ENCODE peak calls at places on chromosomes 1 and 21, in seven cellular contexts. One of them, this sample, is unnamed.

GRCh38 chr21:33924079-33924765 is 8.6 kb upstream of the ATP5PO start:
- DNase-seq in A549: peak; percentile 76
- DNase-seq in Peyer's patch: peak; percentile 96
- DNase-seq in sigmoid colon: peak; percentile 93
- DNase-seq in endodermal cell: peak; percentile 96
- DNase-seq in fibroblast of lung: peak; percentile 81
- DNase-seq in upper lobe of right lung: peak; percentile 92
- DNase-seq in this sample: peak; percentile 78

GRCh38 chr1:56157477-56157876 is 421.9 kb downstream of the PLPP3 start:
- DNase-seq in upper lobe of right lung: no peak
- DNase-seq in Peyer's patch: no peak
- DNase-seq in sigmoid colon: no peak
- DNase-seq in endodermal cell: no peak
- DNase-seq in A549: no peak
- DNase-seq in fibroblast of lung: no peak
- DNase-seq in this sample: no peak

GRCh38 chr1:45155957-45156356 is 50.4 kb downstream of the ZSWIM5 start:
- DNase-seq in endodermal cell: no peak
- DNase-seq in sigmoid colon: no peak
- DNase-seq in upper lobe of right lung: no peak
- DNase-seq in A549: no peak
- DNase-seq in Peyer's patch: no peak
- DNase-seq in fibroblast of lung: no peak
- DNase-seq in this sample: no peak

GRCh38 chr1:232260045-232260444 is 369.9 kb downstream of the SIPA1L2 start:
- DNase-seq in upper lobe of right lung: no peak
- DNase-seq in Peyer's patch: no peak
- DNase-seq in sigmoid colon: no peak
- DNase-seq in A549: no peak
- DNase-seq in endodermal cell: no peak
- DNase-seq in fibroblast of lung: no peak
- DNase-seq in this sample: no peak

GRCh38 chr1:67110352-67110751 is 24.4 kb downstream of the C1orf141 start:
- DNase-seq in sigmoid colon: no peak
- DNase-seq in endodermal cell: no peak
- DNase-seq in upper lobe of right lung: no peak
- DNase-seq in A549: no peak
- DNase-seq in Peyer's patch: no peak
- DNase-seq in fibroblast of lung: no peak
- DNase-seq in this sample: no peak

GRCh38 chr1:216005916-216006315 is 417.3 kb downstream of the USH2A start:
- DNase-seq in Peyer's patch: no peak
- DNase-seq in sigmoid colon: no peak
- DNase-seq in A549: no peak
- DNase-seq in fibroblast of lung: peak; percentile 40
- DNase-seq in endodermal cell: no peak
- DNase-seq in upper lobe of right lung: no peak
- DNase-seq in this sample: no peak

GRCh38 chr1:119799599-119800177 is 11.6 kb downstream of the REG4 start:
- DNase-seq in A549: no peak
- DNase-seq in endodermal cell: no peak
- DNase-seq in sigmoid colon: no peak
- DNase-seq in fibroblast of lung: no peak
- DNase-seq in upper lobe of right lung: no peak
- DNase-seq in Peyer's patch: no peak
- DNase-seq in this sample: no peak

GRCh38 chr1:197813741-197814140 is 38.5 kb upstream of the DENND1B start:
- DNase-seq in Peyer's patch: no peak
- DNase-seq in A549: no peak
- DNase-seq in upper lobe of right lung: no peak
- DNase-seq in sigmoid colon: no peak
- DNase-seq in endodermal cell: peak; percentile 53
- DNase-seq in fibroblast of lung: no peak
- DNase-seq in this sample: no peak

GRCh38 chr1:96362623-96363022 is 359.0 kb upstream of the PTBP2 start:
- DNase-seq in sigmoid colon: no peak
- DNase-seq in upper lobe of right lung: no peak
- DNase-seq in Peyer's patch: no peak
- DNase-seq in fibroblast of lung: peak; percentile 98
- DNase-seq in A549: peak; percentile 74
- DNase-seq in endodermal cell: no peak
- DNase-seq in this sample: peak; percentile 84

GRCh38 chr1:40049745-40050144 is 9.2 kb downstream of the CAP1 start:
- DNase-seq in endodermal cell: no peak
- DNase-seq in Peyer's patch: no peak
- DNase-seq in sigmoid colon: no peak
- DNase-seq in A549: no peak
- DNase-seq in upper lobe of right lung: no peak
- DNase-seq in fibroblast of lung: no peak
- DNase-seq in this sample: no peak

GRCh38 chr1:235739124-235739523 is 89.5 kb upstream of the GNG4 start:
- DNase-seq in A549: peak; percentile 17
- DNase-seq in endodermal cell: no peak
- DNase-seq in sigmoid colon: no peak
- DNase-seq in Peyer's patch: no peak
- DNase-seq in fibroblast of lung: peak; percentile 69
- DNase-seq in upper lobe of right lung: no peak
- DNase-seq in this sample: peak; percentile 74

GRCh38 chr1:213678753-213679152 is 309.0 kb upstream of the PROX1 start:
- DNase-seq in A549: no peak
- DNase-seq in fibroblast of lung: no peak
- DNase-seq in Peyer's patch: no peak
- DNase-seq in endodermal cell: no peak
- DNase-seq in sigmoid colon: no peak
- DNase-seq in upper lobe of right lung: no peak
- DNase-seq in this sample: no peak

GRCh38 chr1:173475564-173476196 is 1.5 kb upstream of the PRDX6 start:
- DNase-seq in fibroblast of lung: peak; percentile 80
- DNase-seq in upper lobe of right lung: no peak
- DNase-seq in A549: no peak
- DNase-seq in sigmoid colon: no peak
- DNase-seq in Peyer's patch: no peak
- DNase-seq in endodermal cell: no peak
- DNase-seq in this sample: peak; percentile 27

GRCh38 chr1:41476807-41477361 is 7.6 kb downstream of the EDN2 start:
- DNase-seq in sigmoid colon: peak; percentile 62
- DNase-seq in upper lobe of right lung: no peak
- DNase-seq in fibroblast of lung: no peak
- DNase-seq in A549: no peak
- DNase-seq in Peyer's patch: peak; percentile 93
- DNase-seq in endodermal cell: no peak
- DNase-seq in this sample: no peak

GRCh38 chr1:92923664-92924063 is 37.6 kb downstream of the DIPK1A start:
- DNase-seq in sigmoid colon: no peak
- DNase-seq in upper lobe of right lung: no peak
- DNase-seq in A549: no peak
- DNase-seq in endodermal cell: no peak
- DNase-seq in Peyer's patch: no peak
- DNase-seq in fibroblast of lung: peak; percentile 69
- DNase-seq in this sample: no peak

GRCh38 chr1:30847358-30847972 is 61.1 kb downstream of the SDC3 start:
- DNase-seq in Peyer's patch: peak; percentile 79
- DNase-seq in endodermal cell: peak; percentile 85
- DNase-seq in upper lobe of right lung: peak; percentile 84
- DNase-seq in sigmoid colon: peak; percentile 92
- DNase-seq in fibroblast of lung: peak; percentile 65
- DNase-seq in A549: no peak
- DNase-seq in this sample: peak; percentile 81

GRCh38 chr1:15742339-15742801 is at the start of gene TMEM82:
- DNase-seq in upper lobe of right lung: no peak
- DNase-seq in Peyer's patch: peak; percentile 86
- DNase-seq in fibroblast of lung: no peak
- DNase-seq in endodermal cell: peak; percentile 78
- DNase-seq in A549: no peak
- DNase-seq in sigmoid colon: no peak
- DNase-seq in this sample: no peak

GRCh38 chr1:97743129-97743528 is 177.7 kb downstream of the DPYD start:
- DNase-seq in fibroblast of lung: no peak
- DNase-seq in upper lobe of right lung: no peak
- DNase-seq in endodermal cell: no peak
- DNase-seq in sigmoid colon: no peak
- DNase-seq in A549: no peak
- DNase-seq in Peyer's patch: no peak
- DNase-seq in this sample: no peak

GRCh38 chr1:52343982-52344381 is 22.0 kb downstream of the CC2D1B start:
- DNase-seq in endodermal cell: no peak
- DNase-seq in upper lobe of right lung: no peak
- DNase-seq in A549: no peak
- DNase-seq in sigmoid colon: no peak
- DNase-seq in fibroblast of lung: no peak
- DNase-seq in Peyer's patch: no peak
- DNase-seq in this sample: no peak

GRCh38 chr1:23568608-23569383 is 9.5 kb upstream of the ID3 start:
- DNase-seq in Peyer's patch: no peak
- DNase-seq in endodermal cell: no peak
- DNase-seq in upper lobe of right lung: no peak
- DNase-seq in A549: no peak
- DNase-seq in sigmoid colon: peak; percentile 66
- DNase-seq in fibroblast of lung: no peak
- DNase-seq in this sample: peak; percentile 34

GRCh38 chr1:12447849-12448312 is 170.1 kb downstream of the DHRS3 start:
- DNase-seq in Peyer's patch: no peak
- DNase-seq in A549: no peak
- DNase-seq in upper lobe of right lung: no peak
- DNase-seq in fibroblast of lung: peak; percentile 55
- DNase-seq in sigmoid colon: no peak
- DNase-seq in endodermal cell: no peak
- DNase-seq in this sample: peak; percentile 34

GRCh38 chr21:41616063-41616591 is 108.2 kb upstream of the TMPRSS2 start:
- DNase-seq in Peyer's patch: no peak
- DNase-seq in fibroblast of lung: peak; percentile 87
- DNase-seq in A549: no peak
- DNase-seq in sigmoid colon: peak; percentile 74
- DNase-seq in upper lobe of right lung: no peak
- DNase-seq in endodermal cell: no peak
- DNase-seq in this sample: no peak

GRCh38 chr1:26533951-26534514 is 4.5 kb downstream of the RPS6KA1 start:
- DNase-seq in sigmoid colon: no peak
- DNase-seq in Peyer's patch: peak; percentile 45
- DNase-seq in fibroblast of lung: no peak
- DNase-seq in A549: no peak
- DNase-seq in upper lobe of right lung: no peak
- DNase-seq in endodermal cell: no peak
- DNase-seq in this sample: no peak

GRCh38 chr1:26530898-26531598 is 1.5 kb downstream of the RPS6KA1 start:
- DNase-seq in A549: peak; percentile 72
- DNase-seq in endodermal cell: peak; percentile 96
- DNase-seq in fibroblast of lung: peak; percentile 19
- DNase-seq in Peyer's patch: peak; percentile 93
- DNase-seq in upper lobe of right lung: peak; percentile 92
- DNase-seq in sigmoid colon: no peak
- DNase-seq in this sample: no peak

GRCh38 chr1:26530540-26530897 is 958 bp downstream of the RPS6KA1 start:
- DNase-seq in Peyer's patch: peak; percentile 65
- DNase-seq in upper lobe of right lung: no peak
- DNase-seq in fibroblast of lung: no peak
- DNase-seq in endodermal cell: no peak
- DNase-seq in sigmoid colon: no peak
- DNase-seq in A549: no peak
- DNase-seq in this sample: no peak

GRCh38 chr1:26529655-26530539 is at the start of gene RPS6KA1:
- DNase-seq in sigmoid colon: no peak
- DNase-seq in upper lobe of right lung: peak; percentile 89
- DNase-seq in A549: peak; percentile 37
- DNase-seq in fibroblast of lung: peak; percentile 15
- DNase-seq in endodermal cell: peak; percentile 91
- DNase-seq in Peyer's patch: peak; percentile 81
- DNase-seq in this sample: peak; percentile 44

DNA sequence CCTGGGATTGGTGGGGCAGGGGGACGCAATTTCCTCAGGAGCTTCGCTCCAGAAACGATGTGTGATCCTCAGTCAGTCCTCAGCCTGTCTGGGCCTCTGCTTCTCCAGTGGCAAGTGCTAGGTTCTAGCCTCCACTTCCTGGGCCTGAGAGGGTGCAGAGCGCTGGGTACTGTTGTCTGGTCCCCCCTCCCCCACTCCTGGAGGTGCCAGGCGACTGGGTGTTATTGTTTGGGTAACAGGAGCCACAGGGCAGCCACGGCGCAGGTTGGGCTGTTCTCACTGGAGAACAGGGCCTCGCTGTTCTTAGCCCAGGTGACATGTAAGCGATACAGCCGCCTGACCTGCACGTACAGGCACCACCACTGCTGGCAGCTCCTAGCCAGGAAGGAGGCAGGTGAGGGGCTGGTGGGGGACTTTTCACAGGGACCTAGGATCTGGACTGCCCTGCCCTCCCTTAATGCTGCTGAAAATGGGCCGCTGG is 2.1 kb downstream of the RPS6KA1 start:
- DNase-seq in Peyer's patch: no peak
- DNase-seq in sigmoid colon: no peak
- DNase-seq in fibroblast of lung: no peak
- DNase-seq in A549: no peak
- DNase-seq in upper lobe of right lung: peak; percentile 87
- DNase-seq in endodermal cell: no peak
- DNase-seq in this sample: no peak
- H3K4me3 ChIP-seq in Peyer's patch: peak overlapping the region; percentile 48
- H3K4me3 ChIP-seq in sigmoid colon: no peak overlapping the region
- H3K4me3 ChIP-seq in fibroblast of lung: no peak overlapping the region
- H3K4me3 ChIP-seq in A549: peak overlapping the region; percentile 58
- H3K4me3 ChIP-seq in upper lobe of right lung: peak overlapping the region; percentile 70
- H3K4me3 ChIP-seq in endodermal cell: peak overlapping the region; percentile 93
- H3K4me3 ChIP-seq in this sample: no peak overlapping the region

GRCh38 chr1:19619697-19620384 is 24.3 kb upstream of the NBL1 start:
- DNase-seq in fibroblast of lung: no peak
- DNase-seq in A549: no peak
- DNase-seq in Peyer's patch: no peak
- DNase-seq in upper lobe of right lung: no peak
- DNase-seq in endodermal cell: no peak
- DNase-seq in sigmoid colon: no peak
- DNase-seq in this sample: no peak
- H3K4me1 ChIP-seq in fibroblast of lung: peaks cover 10% of the 10 kb centered on the region
- H3K4me1 ChIP-seq in A549: peaks cover 31% of the 10 kb centered on the region
- H3K4me1 ChIP-seq in Peyer's patch: peaks cover 24% of the 10 kb centered on the region
- H3K4me1 ChIP-seq in upper lobe of right lung: peaks cover 11% of the 10 kb centered on the region
- H3K4me1 ChIP-seq in endodermal cell: peaks cover 4% of the 10 kb centered on the region
- H3K4me1 ChIP-seq in sigmoid colon: peaks cover 36% of the 10 kb centered on the region
- H3K4me1 ChIP-seq in this sample: no peaks in the 10 kb centered on the region

GRCh38 chr1:206584265-206584648 is 28.0 kb downstream of the EIF2D start:
- DNase-seq in A549: no peak
- DNase-seq in sigmoid colon: no peak
- DNase-seq in Peyer's patch: no peak
- DNase-seq in fibroblast of lung: no peak
- DNase-seq in upper lobe of right lung: no peak
- DNase-seq in endodermal cell: no peak
- DNase-seq in this sample: no peak
- TF ChIP-seq CTCF in A549: no peak
- TF ChIP-seq CTCF in sigmoid colon: no peak
- TF ChIP-seq CTCF in Peyer's patch: no peak
- TF ChIP-seq CTCF in fibroblast of lung: no peak
- TF ChIP-seq CTCF in upper lobe of right lung: no peak
- TF ChIP-seq CTCF in endodermal cell: no peak
- TF ChIP-seq CTCF in this sample: no peak

DNA sequence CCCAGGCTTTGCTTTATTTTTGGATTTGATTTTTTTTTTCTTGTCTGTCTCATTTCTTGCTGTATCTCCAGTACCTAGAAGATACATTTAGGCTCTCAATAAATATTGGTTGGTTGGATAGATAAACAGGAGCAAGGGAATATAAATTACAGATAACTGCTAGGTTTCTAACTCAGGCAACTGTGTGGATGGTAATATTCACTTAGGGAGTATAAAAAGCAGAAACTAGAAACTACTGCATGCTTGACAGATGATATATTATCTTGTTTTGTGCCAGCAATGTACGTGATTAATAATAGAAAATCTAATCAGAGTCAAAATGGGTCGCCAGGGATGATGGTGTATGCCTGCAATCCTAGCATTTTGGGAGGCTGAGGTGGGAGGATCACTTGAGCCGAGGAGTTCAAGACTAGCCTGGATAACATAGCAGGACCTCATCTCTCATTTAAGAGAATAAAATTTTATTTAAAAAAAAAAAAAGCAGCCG is 31.0 kb upstream of the TARS2 start:
- DNase-seq in sigmoid colon: no peak
- DNase-seq in upper lobe of right lung: no peak
- DNase-seq in fibroblast of lung: no peak
- DNase-seq in A549: no peak
- DNase-seq in Peyer's patch: no peak
- DNase-seq in endodermal cell: no peak
- DNase-seq in this sample: no peak
- H3K4me3 ChIP-seq in sigmoid colon: no peak overlapping the region
- H3K4me3 ChIP-seq in upper lobe of right lung: no peak overlapping the region
- H3K4me3 ChIP-seq in fibroblast of lung: no peak overlapping the region
- H3K4me3 ChIP-seq in A549: no peak overlapping the region
- H3K4me3 ChIP-seq in Peyer's patch: no peak overlapping the region
- H3K4me3 ChIP-seq in endodermal cell: no peak overlapping the region
- H3K4me3 ChIP-seq in this sample: no peak overlapping the region